ENCODE peak calls at places on chromosomes 16 and 17, in ten cellular contexts. F is left cardiac atrium; M is tibial artery; P is Kasumi-1; J is central memory CD4-positive, alpha-beta T cell; I is ACHN; U is A549; D is amniotic epithelial cell; K is GM04503; L is frontal cortex. C is an unnamed sample.

GRCh38 chr16:81634380-81635121 is 144.5 kb upstream of the PLCG2 start:
- DNase-seq in M (no peak), P (peak), K (no peak), I (no peak), F (no peak), U (no peak), D (peak), L (no peak), J (no peak), C (no peak)

GRCh38 chr17:75289832-75290337 is 652 bp upstream of the SLC25A19 start:
- DNase-seq in P (peak), J (peak), M (peak), K (no peak), L (no peak), I (peak), F (peak), D (peak), U (peak), C (peak)

GRCh38 chr17:60173304-60173807 is 23.6 kb downstream of the CA4 start:
- DNase-seq in L (no peak), F (no peak), M (no peak), J (no peak), D (peak), I (no peak), P (no peak), U (no peak), K (peak), C (peak)

GRCh38 chr16:48479955-48480354 is 94.7 kb upstream of the SIAH1 start:
- DNase-seq in U (no peak), D (peak), F (no peak), K (no peak), J (no peak), P (no peak), L (no peak), I (no peak), M (no peak), C (peak)

GRCh38 chr17:63552211-63552610 is 1.9 kb downstream of the DCAF7 start:
- DNase-seq in D (peak), L (no peak), U (no peak), P (no peak), K (no peak), F (no peak), I (no peak), M (no peak), J (no peak), C (no peak)

GRCh38 chr16:17328971-17329370 is 141.8 kb downstream of the XYLT1 start:
- DNase-seq in I (no peak), U (no peak), P (no peak), L (no peak), J (no peak), M (peak), K (no peak), F (no peak), D (peak), C (no peak)

GRCh38 chr17:40516581-40517285 is 15.3 kb upstream of the TNS4 start:
- DNase-seq in I (peak), F (no peak), M (peak), P (peak), K (no peak), J (peak), D (peak), L (no peak), U (peak), C (peak)

GRCh38 chr17:11986939-11987329 is 10.3 kb downstream of the ZNF18 start:
- DNase-seq in F (no peak), M (no peak), L (no peak), J (no peak), K (no peak), I (peak), U (peak), D (peak), P (peak), C (no peak)

GRCh38 chr17:8125947-8126305 is 2.0 kb upstream of the HES7 start:
- DNase-seq in K (no peak), F (no peak), D (no peak), P (no peak), J (no peak), M (no peak), L (peak), U (peak), I (peak), C (no peak)

GRCh38 chr16:87288753-87289362 is 28.3 kb downstream of the C16orf95 start:
- DNase-seq in P (no peak), L (no peak), K (peak), F (no peak), M (no peak), D (peak), U (no peak), J (no peak), I (no peak), C (no peak)

GRCh38 chr16:67184453-67185002 is 765 bp upstream of the MATCAP1 start:
- DNase-seq in P (no peak), K (no peak), D (no peak), I (no peak), L (no peak), M (no peak), U (peak), F (no peak), J (no peak), C (no peak)

GRCh38 chr17:69592692-69593350 is 178.3 kb downstream of the MAP2K6 start:
- DNase-seq in K (peak), P (no peak), J (no peak), U (no peak), I (no peak), F (no peak), M (no peak), D (peak), L (no peak), C (no peak)

GRCh38 chr16:58462499-58462996 is 37.4 kb upstream of the NDRG4 start:
- DNase-seq in L (no peak), F (no peak), I (no peak), M (no peak), D (no peak), K (no peak), U (no peak), J (no peak), P (no peak), C (no peak)

GRCh38 chr17:2964028-2964356 is 99.4 kb downstream of the OR1D5 start:
- DNase-seq in U (no peak), F (no peak), P (no peak), D (no peak), M (peak), L (no peak), J (no peak), I (no peak), K (no peak), C (no peak)

GRCh38 chr17:44847581-44847980 is at the start of gene HIGD1B:
- DNase-seq in M (no peak), D (no peak), P (no peak), I (no peak), K (no peak), U (no peak), F (no peak), L (no peak), J (no peak), C (no peak)

GRCh38 chr17:71405101-71405500 is 715.7 kb upstream of the SOX9 start:
- DNase-seq in M (no peak), J (no peak), U (peak), L (no peak), P (no peak), F (no peak), K (no peak), I (no peak), D (peak), C (no peak)

GRCh38 chr16:46573008-46573833 is 48.0 kb downstream of the SHCBP1 start:
- DNase-seq in L (no peak), D (peak), I (peak), J (no peak), F (no peak), U (peak), P (peak), K (no peak), M (no peak), C (peak)

GRCh38 chr17:18026408-18026776 is 12.6 kb downstream of the ATPAF2 start:
- DNase-seq in F (peak), L (no peak), P (no peak), D (peak), I (no peak), U (no peak), M (peak), K (peak), J (no peak), C (peak)

GRCh38 chr16:74035816-74036215 is 260.8 kb upstream of the PSMD7 start:
- DNase-seq in M (no peak), U (peak), J (no peak), D (no peak), P (peak), K (no peak), L (no peak), F (no peak), I (peak), C (peak)

GRCh38 chr17:488993-489757 is 136.6 kb upstream of the RPH3AL start:
- DNase-seq in F (no peak), U (peak), D (peak), I (peak), J (peak), M (no peak), L (no peak), P (no peak), K (no peak), C (no peak)

GRCh38 chr17:15885770-15886169 is 59.2 kb upstream of the ADORA2B start:
- DNase-seq in P (no peak), K (no peak), F (no peak), I (no peak), U (no peak), L (no peak), D (peak), M (no peak), J (no peak), C (peak)

GRCh38 chr17:81337449-81337848 is 42.3 kb upstream of the SLC38A10 start:
- DNase-seq in F (no peak), K (no peak), I (no peak), L (no peak), D (no peak), M (no peak), P (no peak), J (no peak), U (peak), C (peak)

GRCh38 chr16:24841291-24841690 is 4.5 kb upstream of the SLC5A11 start:
- DNase-seq in M (no peak), U (peak), P (no peak), D (no peak), J (no peak), L (no peak), I (no peak), F (no peak), K (no peak), C (no peak)

GRCh38 chr16:86573646-86574508 is 4.5 kb upstream of the FOXL1 start:
- DNase-seq in P (no peak), M (peak), U (no peak), D (no peak), I (no peak), J (no peak), L (no peak), K (no peak), F (no peak), C (no peak)

GRCh38 chr16:5321925-5322324 is 224.3 kb upstream of the EEF2KMT start:
- DNase-seq in I (no peak), P (no peak), J (no peak), L (no peak), M (no peak), D (no peak), U (no peak), K (no peak), F (no peak), C (no peak)

GRCh38 chr17:16941072-16941641 is 30.8 kb downstream of the TNFRSF13B start:
- DNase-seq in P (no peak), I (no peak), D (no peak), J (no peak), U (no peak), L (no peak), M (no peak), K (no peak), F (no peak), C (no peak)

GRCh38 chr17:4944554-4945175 is 3.7 kb downstream of the PFN1 start:
- DNase-seq in U (no peak), M (no peak), K (no peak), F (no peak), J (no peak), P (no peak), L (no peak), D (no peak), I (no peak), C (no peak)

GRCh38 chr17:55159251-55159650 is 105.5 kb upstream of the HLF start:
- DNase-seq in J (no peak), D (peak), F (no peak), I (no peak), L (no peak), M (no peak), U (no peak), P (no peak), K (no peak), C (no peak)

GRCh38 chr16:2404099-2404498 is 25.1 kb upstream of the CCNF start:
- DNase-seq in J (no peak), L (no peak), D (no peak), M (no peak), F (no peak), U (no peak), K (no peak), P (no peak), I (no peak), C (no peak)

GRCh38 chr17:40290629-40291296 is 3.1 kb downstream of the CDC6 start:
- DNase-seq in J (peak), D (peak), F (no peak), U (peak), P (peak), L (no peak), M (no peak), I (peak), K (peak), C (peak)

GRCh38 chr16:66416136-66416535 is 11.0 kb upstream of the BEAN1 start:
- DNase-seq in F (no peak), U (no peak), I (no peak), D (no peak), K (no peak), J (no peak), L (no peak), M (no peak), P (no peak), C (no peak)

GRCh38 chr16:87235810-87236515 is 81.2 kb downstream of the C16orf95 start:
- DNase-seq in F (no peak), I (no peak), K (no peak), J (no peak), D (no peak), L (no peak), U (no peak), M (peak), P (peak), C (peak)

GRCh38 chr17:75341784-75342183 is 52.6 kb upstream of the SLC25A19 start:
- DNase-seq in K (no peak), L (no peak), M (no peak), D (no peak), I (no peak), P (peak), U (no peak), J (no peak), F (no peak), C (no peak)

GRCh38 chr16:29815793-29816693 is at the start of gene PAGR1:
- DNase-seq in D (peak), P (peak), J (peak), M (peak), K (peak), F (peak), U (peak), L (peak), I (peak), C (peak)

GRCh38 chr16:67284699-67285646 is 5.6 kb downstream of the PLEKHG4 start:
- DNase-seq in I (peak), U (peak), L (no peak), K (no peak), D (no peak), J (no peak), F (no peak), M (no peak), P (no peak), C (no peak)

GRCh38 chr16:90020838-90021382 is 1.7 kb upstream of the DBNDD1 start:
- DNase-seq in J (no peak), P (no peak), U (no peak), F (no peak), K (no peak), M (no peak), L (no peak), D (peak), I (no peak), C (peak)

GRCh38 chr17:35731239-35731931 is at the start of gene RASL10B:
- DNase-seq in K (no peak), L (peak), P (peak), I (peak), U (no peak), F (peak), J (peak), M (peak), D (peak), C (no peak)

GRCh38 chr17:66422181-66422580 is 119.8 kb downstream of the PRKCA start:
- DNase-seq in M (no peak), U (peak), P (no peak), D (peak), K (no peak), J (no peak), I (peak), L (no peak), F (no peak), C (no peak)

C was measured in MV-4-11.